ENCODE peak calls at places on chromosomes 11 and 22, in seven cellular contexts. One of them, this sample, is unnamed.

GRCh38 chr11:11146830-11147229 is 206.2 kb downstream of the CSNK2A3 start:
- DNase-seq in omental fat pad: no peak
- DNase-seq in gastrocnemius medialis: peak; percentile 93
- DNase-seq in cardiac fibroblast: no peak
- DNase-seq in CD8-positive, alpha-beta T cell: no peak
- DNase-seq in progenitor cell of endocrine pancreas: no peak
- DNase-seq in BE2C: no peak
- DNase-seq in this sample: no peak

GRCh38 chr22:28988455-28988854 is 73.2 kb downstream of the C22orf31 start:
- DNase-seq in omental fat pad: no peak
- DNase-seq in gastrocnemius medialis: no peak
- DNase-seq in progenitor cell of endocrine pancreas: no peak
- DNase-seq in cardiac fibroblast: no peak
- DNase-seq in CD8-positive, alpha-beta T cell: no peak
- DNase-seq in BE2C: no peak
- DNase-seq in this sample: no peak

GRCh38 chr22:46229701-46230100 is 20.4 kb downstream of the CDPF1 start:
- DNase-seq in gastrocnemius medialis: no peak
- DNase-seq in BE2C: no peak
- DNase-seq in cardiac fibroblast: peak; percentile 55
- DNase-seq in CD8-positive, alpha-beta T cell: no peak
- DNase-seq in progenitor cell of endocrine pancreas: no peak
- DNase-seq in omental fat pad: no peak
- DNase-seq in this sample: no peak

GRCh38 chr11:130671801-130672700 is 223.6 kb downstream of the ADAMTS15 start:
- DNase-seq in omental fat pad: no peak
- DNase-seq in CD8-positive, alpha-beta T cell: no peak
- DNase-seq in cardiac fibroblast: peak; percentile 96
- DNase-seq in progenitor cell of endocrine pancreas: no peak
- DNase-seq in gastrocnemius medialis: peak; percentile 41
- DNase-seq in BE2C: peak; percentile 65
- DNase-seq in this sample: peak; percentile 49

GRCh38 chr11:74927496-74927895 is 21.4 kb downstream of the XRRA1 start:
- DNase-seq in progenitor cell of endocrine pancreas: no peak
- DNase-seq in omental fat pad: no peak
- DNase-seq in CD8-positive, alpha-beta T cell: no peak
- DNase-seq in BE2C: no peak
- DNase-seq in gastrocnemius medialis: no peak
- DNase-seq in cardiac fibroblast: no peak
- DNase-seq in this sample: no peak

GRCh38 chr11:7490535-7490934 is 5.2 kb downstream of the OLFML1 start:
- DNase-seq in progenitor cell of endocrine pancreas: no peak
- DNase-seq in omental fat pad: no peak
- DNase-seq in cardiac fibroblast: peak; percentile 18
- DNase-seq in gastrocnemius medialis: no peak
- DNase-seq in CD8-positive, alpha-beta T cell: no peak
- DNase-seq in BE2C: no peak
- DNase-seq in this sample: no peak

GRCh38 chr22:25197335-25197734 is 2.3 kb upstream of the CRYBB3 start:
- DNase-seq in progenitor cell of endocrine pancreas: no peak
- DNase-seq in gastrocnemius medialis: no peak
- DNase-seq in BE2C: no peak
- DNase-seq in omental fat pad: no peak
- DNase-seq in cardiac fibroblast: no peak
- DNase-seq in CD8-positive, alpha-beta T cell: no peak
- DNase-seq in this sample: no peak

GRCh38 chr11:18471995-18472394 is 16.3 kb downstream of the LDHAL6A start:
- DNase-seq in cardiac fibroblast: no peak
- DNase-seq in omental fat pad: no peak
- DNase-seq in gastrocnemius medialis: no peak
- DNase-seq in progenitor cell of endocrine pancreas: no peak
- DNase-seq in BE2C: no peak
- DNase-seq in CD8-positive, alpha-beta T cell: no peak
- DNase-seq in this sample: no peak

GRCh38 chr11:131770801-131771200 is 400.4 kb downstream of the NTM start:
- DNase-seq in progenitor cell of endocrine pancreas: no peak
- DNase-seq in cardiac fibroblast: no peak
- DNase-seq in gastrocnemius medialis: no peak
- DNase-seq in omental fat pad: no peak
- DNase-seq in CD8-positive, alpha-beta T cell: no peak
- DNase-seq in BE2C: no peak
- DNase-seq in this sample: no peak

GRCh38 chr11:65625628-65626342 is 10.2 kb downstream of the PCNX3 start:
- DNase-seq in omental fat pad: no peak
- DNase-seq in progenitor cell of endocrine pancreas: no peak
- DNase-seq in cardiac fibroblast: peak; percentile 51
- DNase-seq in gastrocnemius medialis: peak; percentile 46
- DNase-seq in BE2C: peak; percentile 64
- DNase-seq in CD8-positive, alpha-beta T cell: peak; percentile 67
- DNase-seq in this sample: peak; percentile 76

GRCh38 chr11:19849947-19850593 is 137.4 kb downstream of the NAV2 start:
- DNase-seq in CD8-positive, alpha-beta T cell: no peak
- DNase-seq in omental fat pad: no peak
- DNase-seq in progenitor cell of endocrine pancreas: no peak
- DNase-seq in gastrocnemius medialis: no peak
- DNase-seq in BE2C: no peak
- DNase-seq in cardiac fibroblast: no peak
- DNase-seq in this sample: no peak

GRCh38 chr11:104964247-104964646 is 4.1 kb downstream of the CASP4 start:
- DNase-seq in CD8-positive, alpha-beta T cell: no peak
- DNase-seq in gastrocnemius medialis: no peak
- DNase-seq in cardiac fibroblast: no peak
- DNase-seq in omental fat pad: no peak
- DNase-seq in BE2C: no peak
- DNase-seq in progenitor cell of endocrine pancreas: no peak
- DNase-seq in this sample: no peak

GRCh38 chr11:98979212-98979611 is 41.5 kb upstream of the CNTN5 start:
- DNase-seq in gastrocnemius medialis: no peak
- DNase-seq in omental fat pad: no peak
- DNase-seq in CD8-positive, alpha-beta T cell: no peak
- DNase-seq in cardiac fibroblast: no peak
- DNase-seq in progenitor cell of endocrine pancreas: no peak
- DNase-seq in BE2C: no peak
- DNase-seq in this sample: no peak

GRCh38 chr22:30968015-30968923 is at the start of gene MORC2:
- DNase-seq in gastrocnemius medialis: peak; percentile 79
- DNase-seq in omental fat pad: no peak
- DNase-seq in progenitor cell of endocrine pancreas: no peak
- DNase-seq in BE2C: no peak
- DNase-seq in CD8-positive, alpha-beta T cell: no peak
- DNase-seq in cardiac fibroblast: peak; percentile 69
- DNase-seq in this sample: peak; percentile 63

GRCh38 chr11:19027829-19028595 is 32.5 kb downstream of the MRGPRX2 start:
- DNase-seq in BE2C: no peak
- DNase-seq in gastrocnemius medialis: no peak
- DNase-seq in progenitor cell of endocrine pancreas: no peak
- DNase-seq in CD8-positive, alpha-beta T cell: no peak
- DNase-seq in cardiac fibroblast: peak; percentile 23
- DNase-seq in omental fat pad: no peak
- DNase-seq in this sample: no peak

DNA sequence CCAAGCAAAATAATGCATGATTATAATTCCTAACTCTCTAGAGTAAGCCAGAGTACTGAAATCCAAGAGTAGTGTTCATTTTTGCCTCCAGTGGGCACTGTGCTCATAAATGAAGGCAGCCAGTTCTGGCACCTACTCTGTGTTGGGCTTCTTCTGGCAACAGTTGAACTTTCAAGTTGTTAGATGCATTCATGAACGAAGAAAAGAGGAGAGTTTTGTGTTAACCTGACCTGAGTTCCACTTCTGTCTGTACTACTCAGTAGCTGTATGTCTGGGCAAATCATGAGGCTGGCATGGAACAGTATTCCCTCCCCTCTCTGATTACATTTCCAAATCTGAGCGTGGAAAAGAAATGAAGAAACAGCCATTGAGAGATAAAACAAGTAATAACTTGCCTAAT is 20.3 kb upstream of the TENM4 start:
- DNase-seq in CD8-positive, alpha-beta T cell: no peak
- DNase-seq in BE2C: peak; percentile 29
- DNase-seq in gastrocnemius medialis: no peak
- DNase-seq in progenitor cell of endocrine pancreas: no peak
- DNase-seq in cardiac fibroblast: peak; percentile 61
- DNase-seq in omental fat pad: no peak
- DNase-seq in this sample: no peak
- TF ChIP-seq CTCF in CD8-positive, alpha-beta T cell: no peak
- TF ChIP-seq CTCF in BE2C: peak; percentile 82
- TF ChIP-seq CTCF in gastrocnemius medialis: no peak
- TF ChIP-seq CTCF in progenitor cell of endocrine pancreas: peak; percentile 70
- TF ChIP-seq CTCF in cardiac fibroblast: peak; percentile 47
- TF ChIP-seq CTCF in omental fat pad: no peak
- TF ChIP-seq CTCF in this sample: no peak

DNA sequence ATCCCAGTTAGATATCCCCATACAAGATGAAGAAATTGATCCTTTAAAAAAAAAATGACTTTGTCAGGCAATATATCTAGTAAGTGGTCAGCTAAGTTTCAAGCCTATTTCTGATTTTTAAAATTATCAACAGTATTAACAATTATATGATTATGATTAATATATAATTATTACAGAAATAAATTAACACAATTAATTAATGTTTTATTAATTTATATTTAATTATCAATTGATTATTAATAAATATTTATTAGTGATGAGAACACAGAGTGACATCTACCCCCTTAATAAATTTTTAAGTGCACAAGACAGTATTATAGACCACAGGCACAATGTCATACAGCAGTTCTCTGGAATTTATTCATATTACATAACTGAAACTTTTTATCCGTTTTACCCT is 22.0 kb downstream of the MUC15 start:
- DNase-seq in progenitor cell of endocrine pancreas: no peak
- DNase-seq in CD8-positive, alpha-beta T cell: no peak
- DNase-seq in cardiac fibroblast: no peak
- DNase-seq in omental fat pad: no peak
- DNase-seq in BE2C: no peak
- DNase-seq in gastrocnemius medialis: no peak
- DNase-seq in this sample: no peak
- TF ChIP-seq CTCF in progenitor cell of endocrine pancreas: no peak
- TF ChIP-seq CTCF in CD8-positive, alpha-beta T cell: no peak
- TF ChIP-seq CTCF in cardiac fibroblast: no peak
- TF ChIP-seq CTCF in omental fat pad: no peak
- TF ChIP-seq CTCF in BE2C: no peak
- TF ChIP-seq CTCF in gastrocnemius medialis: no peak
- TF ChIP-seq CTCF in this sample: no peak

GRCh38 chr11:70883323-70883940 is 368.9 kb downstream of the SHANK2 start:
- DNase-seq in progenitor cell of endocrine pancreas: no peak
- DNase-seq in omental fat pad: no peak
- DNase-seq in CD8-positive, alpha-beta T cell: no peak
- DNase-seq in cardiac fibroblast: no peak
- DNase-seq in gastrocnemius medialis: no peak
- DNase-seq in BE2C: no peak
- DNase-seq in this sample: no peak

GRCh38 chr11:70880416-70880815 is 372.0 kb downstream of the SHANK2 start:
- DNase-seq in BE2C: no peak
- DNase-seq in omental fat pad: no peak
- DNase-seq in gastrocnemius medialis: no peak
- DNase-seq in cardiac fibroblast: no peak
- DNase-seq in CD8-positive, alpha-beta T cell: no peak
- DNase-seq in progenitor cell of endocrine pancreas: no peak
- DNase-seq in this sample: no peak

GRCh38 chr11:70883973-70884688 is 368.2 kb downstream of the SHANK2 start:
- DNase-seq in omental fat pad: no peak
- DNase-seq in cardiac fibroblast: peak; percentile 32
- DNase-seq in CD8-positive, alpha-beta T cell: no peak
- DNase-seq in BE2C: no peak
- DNase-seq in progenitor cell of endocrine pancreas: no peak
- DNase-seq in gastrocnemius medialis: no peak
- DNase-seq in this sample: no peak

GRCh38 chr11:70882716-70883085 is 369.7 kb downstream of the SHANK2 start:
- DNase-seq in omental fat pad: no peak
- DNase-seq in progenitor cell of endocrine pancreas: no peak
- DNase-seq in cardiac fibroblast: no peak
- DNase-seq in gastrocnemius medialis: no peak
- DNase-seq in CD8-positive, alpha-beta T cell: no peak
- DNase-seq in BE2C: no peak
- DNase-seq in this sample: no peak

GRCh38 chr11:70881948-70882715 is 370.2 kb downstream of the SHANK2 start:
- DNase-seq in omental fat pad: no peak
- DNase-seq in gastrocnemius medialis: no peak
- DNase-seq in BE2C: no peak
- DNase-seq in cardiac fibroblast: no peak
- DNase-seq in CD8-positive, alpha-beta T cell: no peak
- DNase-seq in progenitor cell of endocrine pancreas: no peak
- DNase-seq in this sample: no peak
- TF ChIP-seq CTCF in omental fat pad: no peak
- TF ChIP-seq CTCF in gastrocnemius medialis: no peak
- TF ChIP-seq CTCF in BE2C: no peak
- TF ChIP-seq CTCF in cardiac fibroblast: no peak
- TF ChIP-seq CTCF in CD8-positive, alpha-beta T cell: no peak
- TF ChIP-seq CTCF in progenitor cell of endocrine pancreas: no peak
- TF ChIP-seq CTCF in this sample: no peak

GRCh38 chr11:119155733-119156492 is 7.1 kb downstream of the ABCG4 start:
- DNase-seq in cardiac fibroblast: no peak
- DNase-seq in gastrocnemius medialis: no peak
- DNase-seq in progenitor cell of endocrine pancreas: no peak
- DNase-seq in omental fat pad: no peak
- DNase-seq in BE2C: peak; percentile 57
- DNase-seq in CD8-positive, alpha-beta T cell: no peak
- DNase-seq in this sample: no peak
- TF ChIP-seq CTCF in cardiac fibroblast: no peak
- TF ChIP-seq CTCF in gastrocnemius medialis: no peak
- TF ChIP-seq CTCF in progenitor cell of endocrine pancreas: peak; percentile 27
- TF ChIP-seq CTCF in omental fat pad: no peak
- TF ChIP-seq CTCF in BE2C: peak; percentile 39
- TF ChIP-seq CTCF in CD8-positive, alpha-beta T cell: no peak
- TF ChIP-seq CTCF in this sample: no peak

DNA sequence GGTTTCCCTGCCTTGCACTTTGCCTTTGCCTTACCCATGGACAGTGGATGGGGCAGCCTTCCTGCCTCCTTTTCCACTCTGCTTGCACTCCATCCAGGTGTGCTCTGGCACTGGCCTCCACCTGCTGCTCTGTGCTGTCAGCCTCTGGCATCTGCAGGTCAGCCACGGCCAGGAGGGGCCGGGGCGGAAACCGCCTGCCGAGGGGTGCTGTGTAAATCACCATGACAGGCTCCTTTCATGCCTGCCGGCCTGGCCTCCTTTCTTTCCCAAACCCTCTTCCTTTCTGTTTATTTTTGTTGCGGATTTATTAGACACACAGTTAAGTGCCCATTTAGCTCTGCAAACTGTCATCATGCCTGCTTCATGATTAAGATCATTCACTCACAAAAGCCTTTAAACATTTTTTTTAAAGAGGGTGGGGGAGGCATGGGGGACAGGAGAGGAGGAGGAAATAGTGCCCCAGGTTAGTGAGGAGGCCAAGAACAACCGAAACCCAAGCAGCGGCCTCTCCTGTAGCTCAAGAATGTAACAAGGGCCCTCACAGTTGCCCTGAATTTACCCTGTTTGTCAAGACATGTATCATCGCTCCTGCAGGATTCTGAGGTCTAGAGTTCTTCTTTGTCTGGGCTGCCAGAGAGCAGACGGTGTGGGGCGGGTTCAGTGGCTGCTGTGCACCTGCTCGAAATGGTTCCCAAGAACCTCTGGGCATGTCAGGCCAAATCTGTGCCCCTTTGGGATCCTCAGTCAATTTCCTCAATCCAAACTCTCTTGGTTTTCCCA is 83.3 kb downstream of the BARX2 start:
- DNase-seq in cardiac fibroblast: no peak
- DNase-seq in omental fat pad: no peak
- DNase-seq in progenitor cell of endocrine pancreas: no peak
- DNase-seq in gastrocnemius medialis: no peak
- DNase-seq in BE2C: no peak
- DNase-seq in CD8-positive, alpha-beta T cell: no peak
- DNase-seq in this sample: no peak
- TF ChIP-seq CTCF in cardiac fibroblast: no peak
- TF ChIP-seq CTCF in omental fat pad: no peak
- TF ChIP-seq CTCF in progenitor cell of endocrine pancreas: no peak
- TF ChIP-seq CTCF in gastrocnemius medialis: no peak
- TF ChIP-seq CTCF in BE2C: no peak
- TF ChIP-seq CTCF in CD8-positive, alpha-beta T cell: no peak
- TF ChIP-seq CTCF in this sample: no peak